ENCODE peak calls at places on chromosome 10, in ten cellular contexts. One of them, this sample, is unnamed.
A peak's percentile ranks its signal among the peaks of the same experiment; 100 is the strongest.

GRCh38 chr10:62284221-62284620 is 15.6 kb upstream of the RTKN2 start:
- DNase-seq in WERI-Rb-1: no peak
- DNase-seq in PC-3: no peak
- DNase-seq in GM04504: no peak
- DNase-seq in activated T-cell treated with anti-CD3 and anti-CD28 coated beads, Interleukin-2, amount 50 U/mL, for 24 hours: no peak
- DNase-seq in stimulated activated CD4-positive, alpha-beta T cell treated with anti-CD3 and anti-CD28 coated beads, Interleukin-2, amount 100 ng/mL, for 48 hours: no peak
- DNase-seq in astrocyte of the hippocampus: no peak
- DNase-seq in T1000: no peak
- DNase-seq in cardiac muscle cell: no peak
- DNase-seq in Calu3: no peak
- DNase-seq in this sample: no peak

GRCh38 chr10:44566786-44567185 is 181.9 kb upstream of the CXCL12 start:
- DNase-seq in cardiac muscle cell: no peak
- DNase-seq in GM04504: no peak
- DNase-seq in stimulated activated CD4-positive, alpha-beta T cell treated with anti-CD3 and anti-CD28 coated beads, Interleukin-2, amount 100 ng/mL, for 48 hours: no peak
- DNase-seq in astrocyte of the hippocampus: no peak
- DNase-seq in PC-3: no peak
- DNase-seq in activated T-cell treated with anti-CD3 and anti-CD28 coated beads, Interleukin-2, amount 50 U/mL, for 24 hours: no peak
- DNase-seq in WERI-Rb-1: no peak
- DNase-seq in T1000: no peak
- DNase-seq in Calu3: no peak
- DNase-seq in this sample: no peak

GRCh38 chr10:119139464-119140067 is 25.9 kb downstream of the SFXN4 start:
- DNase-seq in cardiac muscle cell: no peak
- DNase-seq in T1000: no peak
- DNase-seq in stimulated activated CD4-positive, alpha-beta T cell treated with anti-CD3 and anti-CD28 coated beads, Interleukin-2, amount 100 ng/mL, for 48 hours: peak; percentile 42
- DNase-seq in GM04504: no peak
- DNase-seq in Calu3: peak; percentile 8
- DNase-seq in PC-3: peak; percentile 30
- DNase-seq in astrocyte of the hippocampus: peak; percentile 49
- DNase-seq in WERI-Rb-1: peak; percentile 43
- DNase-seq in activated T-cell treated with anti-CD3 and anti-CD28 coated beads, Interleukin-2, amount 50 U/mL, for 24 hours: peak; percentile 61
- DNase-seq in this sample: peak; percentile 60

GRCh38 chr10:26626066-26626465 is 71.4 kb upstream of the PDSS1 start:
- DNase-seq in astrocyte of the hippocampus: no peak
- DNase-seq in GM04504: no peak
- DNase-seq in activated T-cell treated with anti-CD3 and anti-CD28 coated beads, Interleukin-2, amount 50 U/mL, for 24 hours: no peak
- DNase-seq in Calu3: no peak
- DNase-seq in T1000: no peak
- DNase-seq in WERI-Rb-1: no peak
- DNase-seq in stimulated activated CD4-positive, alpha-beta T cell treated with anti-CD3 and anti-CD28 coated beads, Interleukin-2, amount 100 ng/mL, for 48 hours: no peak
- DNase-seq in cardiac muscle cell: no peak
- DNase-seq in PC-3: no peak
- DNase-seq in this sample: no peak

GRCh38 chr10:80518807-80519360 is 18.8 kb upstream of the SH2D4B start:
- DNase-seq in activated T-cell treated with anti-CD3 and anti-CD28 coated beads, Interleukin-2, amount 50 U/mL, for 24 hours: no peak
- DNase-seq in PC-3: no peak
- DNase-seq in GM04504: no peak
- DNase-seq in T1000: no peak
- DNase-seq in astrocyte of the hippocampus: no peak
- DNase-seq in stimulated activated CD4-positive, alpha-beta T cell treated with anti-CD3 and anti-CD28 coated beads, Interleukin-2, amount 100 ng/mL, for 48 hours: no peak
- DNase-seq in Calu3: no peak
- DNase-seq in cardiac muscle cell: no peak
- DNase-seq in WERI-Rb-1: no peak
- DNase-seq in this sample: no peak

GRCh38 chr10:14549496-14549895 is 218.8 kb upstream of the FRMD4A start:
- DNase-seq in astrocyte of the hippocampus: peak; percentile 51
- DNase-seq in PC-3: no peak
- DNase-seq in activated T-cell treated with anti-CD3 and anti-CD28 coated beads, Interleukin-2, amount 50 U/mL, for 24 hours: no peak
- DNase-seq in cardiac muscle cell: no peak
- DNase-seq in GM04504: no peak
- DNase-seq in WERI-Rb-1: no peak
- DNase-seq in T1000: peak; percentile 75
- DNase-seq in stimulated activated CD4-positive, alpha-beta T cell treated with anti-CD3 and anti-CD28 coated beads, Interleukin-2, amount 100 ng/mL, for 48 hours: no peak
- DNase-seq in Calu3: no peak
- DNase-seq in this sample: no peak

GRCh38 chr10:100327007-100327700 is 2.9 kb downstream of the PKD2L1 start:
- DNase-seq in PC-3: no peak
- DNase-seq in WERI-Rb-1: peak; percentile 42
- DNase-seq in activated T-cell treated with anti-CD3 and anti-CD28 coated beads, Interleukin-2, amount 50 U/mL, for 24 hours: no peak
- DNase-seq in GM04504: no peak
- DNase-seq in T1000: no peak
- DNase-seq in cardiac muscle cell: no peak
- DNase-seq in astrocyte of the hippocampus: no peak
- DNase-seq in stimulated activated CD4-positive, alpha-beta T cell treated with anti-CD3 and anti-CD28 coated beads, Interleukin-2, amount 100 ng/mL, for 48 hours: no peak
- DNase-seq in Calu3: no peak
- DNase-seq in this sample: no peak

GRCh38 chr10:10807106-10807505 is 210.6 kb upstream of the CELF2 start:
- DNase-seq in GM04504: no peak
- DNase-seq in cardiac muscle cell: no peak
- DNase-seq in WERI-Rb-1: no peak
- DNase-seq in T1000: no peak
- DNase-seq in Calu3: no peak
- DNase-seq in PC-3: no peak
- DNase-seq in astrocyte of the hippocampus: no peak
- DNase-seq in activated T-cell treated with anti-CD3 and anti-CD28 coated beads, Interleukin-2, amount 50 U/mL, for 24 hours: no peak
- DNase-seq in stimulated activated CD4-positive, alpha-beta T cell treated with anti-CD3 and anti-CD28 coated beads, Interleukin-2, amount 100 ng/mL, for 48 hours: no peak
- DNase-seq in this sample: no peak

GRCh38 chr10:7622969-7623368 is 43.8 kb downstream of the ITIH5 start:
- DNase-seq in WERI-Rb-1: no peak
- DNase-seq in cardiac muscle cell: peak; percentile 58
- DNase-seq in astrocyte of the hippocampus: no peak
- DNase-seq in Calu3: no peak
- DNase-seq in PC-3: no peak
- DNase-seq in GM04504: no peak
- DNase-seq in stimulated activated CD4-positive, alpha-beta T cell treated with anti-CD3 and anti-CD28 coated beads, Interleukin-2, amount 100 ng/mL, for 48 hours: no peak
- DNase-seq in activated T-cell treated with anti-CD3 and anti-CD28 coated beads, Interleukin-2, amount 50 U/mL, for 24 hours: no peak
- DNase-seq in T1000: no peak
- DNase-seq in this sample: peak; percentile 19

GRCh38 chr10:88926484-88927249 is 25.9 kb downstream of the ACTA2 start:
- DNase-seq in Calu3: no peak
- DNase-seq in GM04504: peak; percentile 93
- DNase-seq in WERI-Rb-1: no peak
- DNase-seq in T1000: no peak
- DNase-seq in astrocyte of the hippocampus: peak; percentile 20
- DNase-seq in cardiac muscle cell: no peak
- DNase-seq in PC-3: no peak
- DNase-seq in stimulated activated CD4-positive, alpha-beta T cell treated with anti-CD3 and anti-CD28 coated beads, Interleukin-2, amount 100 ng/mL, for 48 hours: no peak
- DNase-seq in activated T-cell treated with anti-CD3 and anti-CD28 coated beads, Interleukin-2, amount 50 U/mL, for 24 hours: no peak
- DNase-seq in this sample: no peak

GRCh38 chr10:77253037-77253436 is 384.6 kb downstream of the KCNMA1 start:
- DNase-seq in WERI-Rb-1: peak; percentile 80
- DNase-seq in Calu3: no peak
- DNase-seq in cardiac muscle cell: no peak
- DNase-seq in GM04504: no peak
- DNase-seq in PC-3: no peak
- DNase-seq in T1000: no peak
- DNase-seq in astrocyte of the hippocampus: no peak
- DNase-seq in activated T-cell treated with anti-CD3 and anti-CD28 coated beads, Interleukin-2, amount 50 U/mL, for 24 hours: no peak
- DNase-seq in stimulated activated CD4-positive, alpha-beta T cell treated with anti-CD3 and anti-CD28 coated beads, Interleukin-2, amount 100 ng/mL, for 48 hours: no peak
- DNase-seq in this sample: no peak

GRCh38 chr10:79112898-79113431 is 44.2 kb downstream of the ZMIZ1 start:
- DNase-seq in astrocyte of the hippocampus: peak; percentile 83
- DNase-seq in activated T-cell treated with anti-CD3 and anti-CD28 coated beads, Interleukin-2, amount 50 U/mL, for 24 hours: no peak
- DNase-seq in stimulated activated CD4-positive, alpha-beta T cell treated with anti-CD3 and anti-CD28 coated beads, Interleukin-2, amount 100 ng/mL, for 48 hours: no peak
- DNase-seq in cardiac muscle cell: peak; percentile 56
- DNase-seq in T1000: peak; percentile 38
- DNase-seq in WERI-Rb-1: no peak
- DNase-seq in Calu3: peak; percentile 66
- DNase-seq in PC-3: peak; percentile 97
- DNase-seq in GM04504: peak; percentile 60
- DNase-seq in this sample: peak; percentile 91

GRCh38 chr10:6065845-6066244 is 3.7 kb upstream of the IL2RA start:
- DNase-seq in cardiac muscle cell: no peak
- DNase-seq in PC-3: no peak
- DNase-seq in stimulated activated CD4-positive, alpha-beta T cell treated with anti-CD3 and anti-CD28 coated beads, Interleukin-2, amount 100 ng/mL, for 48 hours: no peak
- DNase-seq in WERI-Rb-1: no peak
- DNase-seq in Calu3: no peak
- DNase-seq in activated T-cell treated with anti-CD3 and anti-CD28 coated beads, Interleukin-2, amount 50 U/mL, for 24 hours: no peak
- DNase-seq in astrocyte of the hippocampus: no peak
- DNase-seq in T1000: no peak
- DNase-seq in GM04504: no peak
- DNase-seq in this sample: no peak